ENCODE peak calls at places on chromosomes 12 and 14, in four cellular contexts. I is upper lobe of left lung, T is H1, F is stomach. W is an unnamed sample.
A peak's percentile ranks its signal among the peaks of the same experiment; 100 is the strongest.

GRCh38 chr12:43289412-43289811 is 262.6 kb downstream of the ADAMTS20 start:
- DNase-seq in T (no peak), F (no peak), I (no peak), W (peak; percentile 22)

GRCh38 chr12:55063291-55063690 is 43.5 kb downstream of the NEUROD4 start:
- DNase-seq in F (no peak), T (no peak), I (no peak), W (no peak)

GRCh38 chr12:100692502-100692901 is 102.1 kb upstream of the ANO4 start:
- DNase-seq in T (no peak), I (no peak), F (no peak), W (no peak)

GRCh38 chr14:33120341-33120740 is 181.7 kb downstream of the NPAS3 start:
- DNase-seq in T (no peak), I (no peak), F (no peak), W (no peak)

GRCh38 chr14:23577004-23577681 is 1.4 kb downstream of the JPH4 start:
- DNase-seq in T (no peak), F (peak; percentile 44), I (no peak), W (peak; percentile 47)

GRCh38 chr12:89951050-89951693 is 242.5 kb upstream of the ATP2B1 start:
- DNase-seq in T (no peak), I (no peak), F (no peak), W (no peak)

GRCh38 chr14:92499216-92499615 is 14.4 kb upstream of the RIN3 start:
- DNase-seq in T (no peak), F (no peak), I (no peak), W (no peak)

GRCh38 chr12:1204581-1205121 is 213.6 kb downstream of the ERC1 start:
- DNase-seq in F (no peak), T (no peak), I (no peak), W (no peak)

GRCh38 chr14:100317897-100318808 is 5.0 kb upstream of the SLC25A47 start:
- DNase-seq in I (peak; percentile 71), T (peak; percentile 44), F (peak; percentile 74), W (peak; percentile 62)

GRCh38 chr12:3602488-3602887 is 111.5 kb downstream of the PRMT8 start:
- DNase-seq in I (no peak), T (no peak), F (no peak), W (no peak)

GRCh38 chr14:38964630-38965029 is 138.4 kb downstream of the SEC23A start:
- DNase-seq in F (no peak), T (no peak), I (no peak), W (no peak)

GRCh38 chr14:50783542-50783941 is 47.4 kb downstream of the NIN start:
- DNase-seq in I (no peak), T (no peak), F (no peak), W (no peak)

GRCh38 chr14:95915326-95915725 is 38.7 kb downstream of the TUNAR start:
- DNase-seq in F (no peak), I (no peak), T (peak; percentile 33), W (no peak)

GRCh38 chr14:31206536-31207286 is 882 bp downstream of the HECTD1 start:
- DNase-seq in F (peak; percentile 50), T (no peak), I (peak; percentile 51), W (peak; percentile 39)

DNA sequence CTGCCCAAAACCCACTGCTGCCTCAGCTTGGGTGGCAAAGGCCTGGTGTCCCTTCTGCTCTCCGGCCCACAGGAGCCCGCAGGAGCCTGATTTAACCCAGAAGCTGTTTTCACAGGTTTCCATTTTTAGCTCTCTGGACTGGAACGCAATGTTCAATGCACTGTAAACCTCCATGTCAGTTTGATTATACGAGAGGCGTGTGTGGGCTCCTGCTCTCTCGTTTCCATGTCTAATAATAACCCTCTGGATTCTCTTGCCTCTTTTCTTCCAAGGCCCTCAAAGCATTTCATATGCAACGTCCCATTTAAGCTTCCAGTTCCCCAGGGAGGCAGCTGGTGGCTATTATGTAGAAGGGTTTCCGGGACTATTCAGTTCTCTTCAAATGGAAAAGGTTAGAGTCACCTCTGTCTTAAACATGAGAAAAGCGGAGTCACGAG is 161.1 kb downstream of the SUDS3 start:
- DNase-seq in T (no peak), F (no peak), I (no peak), W (peak; percentile 13)
- TF ChIP-seq POLR2A in T (no peak), F (no peak), I (no peak), W (no peak)

DNA sequence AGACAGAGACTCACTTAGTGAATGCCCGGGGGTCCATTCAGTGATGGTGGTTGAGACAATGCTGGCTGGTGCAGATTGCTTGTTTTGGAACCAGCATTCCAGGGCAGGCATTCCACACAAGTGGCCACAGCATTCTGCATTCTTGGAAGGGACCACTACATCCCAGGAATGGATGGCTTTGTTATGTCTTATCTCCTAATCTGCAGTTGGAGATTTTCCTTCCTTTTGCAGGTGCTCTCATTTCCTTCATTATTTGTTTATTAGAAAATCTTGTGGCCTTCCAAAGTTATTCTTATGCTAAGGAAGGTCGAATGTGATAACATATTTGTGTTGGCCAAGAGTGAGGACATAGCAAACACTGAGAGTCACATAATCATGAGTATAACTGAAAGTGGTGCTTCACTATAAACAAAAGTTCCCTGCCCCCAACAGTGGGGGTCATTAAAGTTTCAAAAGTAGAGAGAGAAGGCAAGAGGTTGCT is 66.0 kb downstream of the BMP4 start:
- DNase-seq in T (peak; percentile 57), F (no peak), I (no peak), W (no peak)
- H3K27ac ChIP-seq in T (no peak overlapping the region), F (no peak overlapping the region), I (no peak overlapping the region), W (no peak overlapping the region)

DNA sequence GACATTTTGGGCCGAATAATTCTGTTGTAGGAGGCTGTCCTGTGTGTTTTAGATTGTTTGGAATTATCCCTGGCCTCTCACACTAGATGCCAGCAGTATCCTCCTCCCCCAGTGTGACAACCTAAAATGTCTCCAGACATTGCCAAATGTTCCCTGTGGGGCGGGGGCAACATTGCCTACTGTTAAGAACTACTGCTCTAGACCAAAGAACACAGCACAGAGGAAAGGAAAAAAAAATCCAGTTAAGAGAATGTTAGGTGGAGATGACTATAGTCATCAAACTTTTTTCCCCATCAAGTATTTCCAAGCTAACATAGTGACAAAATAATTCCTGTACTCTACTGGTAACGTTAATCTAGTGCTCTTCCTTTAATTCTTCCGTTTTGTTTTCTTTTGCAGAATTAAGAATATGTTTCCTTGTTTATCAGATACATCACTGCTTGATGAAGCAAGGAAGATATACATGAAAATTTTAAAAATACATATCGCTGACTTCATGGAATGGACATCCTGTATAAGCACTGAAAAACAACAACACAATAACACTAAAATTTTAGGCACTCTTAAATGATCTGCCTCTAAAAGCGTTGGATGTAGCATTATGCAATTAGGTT is 3.6 kb downstream of the CDKN1B start:
- DNase-seq in F (no peak), I (no peak), T (no peak), W (no peak)
- TF ChIP-seq POLR2A in F (no peak), I (no peak), T (no peak), W (no peak)

GRCh38 chr12:49750994-49751393 is 9.6 kb downstream of the TMBIM6 start:
- DNase-seq in F (no peak), I (no peak), T (no peak), W (no peak)

GRCh38 chr12:49744363-49744885 is 3.1 kb downstream of the TMBIM6 start:
- DNase-seq in T (no peak), I (no peak), F (no peak), W (no peak)

GRCh38 chr12:49748800-49749199 is 7.4 kb downstream of the TMBIM6 start:
- DNase-seq in T (no peak), F (no peak), I (no peak), W (no peak)

GRCh38 chr12:49750027-49750977 is 8.9 kb downstream of the TMBIM6 start:
- DNase-seq in I (peak; percentile 62), F (no peak), T (no peak), W (no peak)

DNA sequence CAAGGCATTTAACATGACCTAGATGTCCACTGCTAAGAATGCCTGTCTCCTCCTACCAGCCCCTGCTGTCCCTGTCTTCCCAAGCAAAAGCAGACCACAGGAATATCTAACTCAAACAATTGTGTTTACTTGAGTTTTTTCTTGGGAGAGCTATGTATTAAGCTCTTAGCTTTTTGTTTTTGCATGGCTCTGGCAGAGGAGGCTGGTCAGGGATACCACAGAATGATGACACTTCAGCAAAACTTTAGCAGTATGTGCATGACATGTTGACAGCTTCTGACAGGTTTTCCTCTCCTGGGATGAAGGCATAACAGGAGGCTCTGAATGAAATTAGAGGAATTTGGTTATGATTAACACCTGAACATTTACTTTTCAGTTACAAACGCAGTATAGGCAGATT is 6.9 kb downstream of the TMBIM6 start:
- DNase-seq in I (no peak), F (no peak), T (no peak), W (no peak)
- H3K27ac ChIP-seq in I (peak overlapping the region; percentile 14), F (no peak overlapping the region), T (no peak overlapping the region), W (no peak overlapping the region)

DNA sequence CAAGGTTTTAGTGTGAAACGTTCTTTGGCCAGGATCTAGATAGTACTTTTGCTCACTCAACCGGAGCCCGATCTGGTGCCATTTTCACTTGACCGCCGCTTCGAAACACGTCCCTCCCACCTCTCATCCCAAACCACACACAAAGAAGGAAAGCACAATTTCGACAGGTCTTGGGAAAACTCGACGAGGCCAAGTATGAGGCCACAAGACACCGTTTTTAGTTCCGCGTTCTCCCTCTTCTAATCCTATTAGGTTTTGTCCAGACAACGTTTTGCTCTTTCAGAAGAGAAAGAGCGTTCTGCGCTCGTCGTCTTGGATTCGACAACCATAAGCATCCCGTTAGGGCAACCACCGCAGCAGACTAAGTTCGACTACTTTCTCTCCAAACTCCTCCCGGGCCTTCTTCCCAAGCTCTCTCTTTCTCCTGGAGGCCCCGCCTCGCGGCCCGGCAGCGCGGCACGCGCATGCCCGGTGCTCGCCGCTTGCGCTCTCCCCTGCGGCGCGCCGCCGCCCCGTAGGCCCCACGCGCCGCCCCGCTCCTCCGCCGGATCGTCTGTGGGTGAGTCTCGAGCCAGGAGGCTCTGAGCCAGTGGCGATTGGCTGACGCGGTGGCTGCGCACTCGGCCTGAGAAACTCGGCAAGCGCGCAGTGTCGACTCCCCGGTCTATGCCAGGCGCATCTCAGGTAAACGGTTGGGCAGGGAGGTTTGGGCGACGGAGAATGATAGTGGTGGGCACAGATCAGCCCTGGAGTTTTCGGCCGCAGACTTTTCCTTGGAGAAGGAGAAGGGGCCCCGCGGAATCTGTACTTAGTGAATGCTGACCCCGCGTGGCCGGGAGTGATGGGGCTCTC is at the start of gene MIPOL1:
- DNase-seq in F (peak; percentile 88), T (peak; percentile 25), I (peak; percentile 74), W (peak; percentile 89)
- TF ChIP-seq POLR2A in F (peak; percentile 34), T (peak; percentile 79), I (peak; percentile 66), W (peak; percentile 67)

GRCh38 chr14:90624228-90624627 is 192.0 kb downstream of the TTC7B start:
- DNase-seq in T (no peak), I (peak; percentile 85), F (no peak), W (no peak)
- H3K27ac ChIP-seq in T (peak overlapping the region; percentile 9), I (peak overlapping the region; percentile 54), F (peak overlapping the region; percentile 53), W (no peak overlapping the region)

DNA sequence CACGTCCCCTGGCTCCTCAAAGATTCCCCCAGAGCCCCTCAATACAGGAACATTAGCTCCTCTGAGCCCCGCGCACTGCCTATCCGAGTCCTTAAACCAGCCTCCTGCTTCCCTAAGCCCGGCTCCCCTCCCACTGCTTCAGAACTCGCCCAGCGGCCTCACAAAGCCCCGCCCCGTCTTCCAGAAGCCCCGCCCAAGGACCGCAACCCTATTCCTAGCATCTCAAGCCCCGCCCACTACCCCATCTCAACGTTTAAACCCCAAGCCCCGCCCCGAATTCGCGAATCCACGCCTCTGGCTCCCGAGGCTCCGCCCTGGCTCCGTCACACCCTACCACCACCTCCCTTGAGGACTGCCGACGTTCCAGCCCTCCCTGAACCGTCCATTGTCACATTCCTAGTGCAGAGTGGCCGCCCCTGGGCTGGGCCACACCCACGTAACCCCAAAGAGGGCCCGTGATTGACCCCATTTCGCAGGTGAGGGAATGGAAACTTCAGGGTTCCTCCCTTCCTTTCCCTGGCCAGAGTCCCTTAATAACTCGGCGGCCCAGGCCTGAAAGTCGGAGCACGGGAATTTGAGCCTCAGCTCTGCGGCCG is 646 bp upstream of the CORO1C start:
- DNase-seq in T (peak; percentile 98), I (peak; percentile 100), F (peak; percentile 100), W (peak; percentile 100)
- TF ChIP-seq POLR2A in T (peak; percentile 73), I (peak; percentile 62), F (no peak), W (no peak)

GRCh38 chr12:68207276-68207675 is 18.3 kb downstream of the IL26 start:
- DNase-seq in I (no peak), T (no peak), F (no peak), W (no peak)
- H3K27ac ChIP-seq in I (no peak overlapping the region), T (no peak overlapping the region), F (no peak overlapping the region), W (no peak overlapping the region)